ENCODE peak calls at places on chromosomes 13 and 19, in five cellular contexts. One of them, this sample, is unnamed.

GRCh38 chr13:30690282-30691188 is 44.8 kb upstream of the ALOX5AP start:
- DNase-seq in EH: peak
- DNase-seq in GM23248: peak
- DNase-seq in GM06990: peak
- DNase-seq in kidney tubule cell: peak
- DNase-seq in this sample: peak

GRCh38 chr13:79282976-79283375 is 123.1 kb downstream of the RBM26 start:
- DNase-seq in EH: no peak
- DNase-seq in GM23248: no peak
- DNase-seq in GM06990: no peak
- DNase-seq in kidney tubule cell: no peak
- DNase-seq in this sample: no peak

GRCh38 chr19:32053366-32053765 is 292.0 kb upstream of the ZNF507 start:
- DNase-seq in EH: no peak
- DNase-seq in GM23248: no peak
- DNase-seq in GM06990: no peak
- DNase-seq in kidney tubule cell: no peak
- DNase-seq in this sample: no peak

GRCh38 chr13:91101436-91101835 is 246.1 kb upstream of the MIR17HG start:
- DNase-seq in EH: no peak
- DNase-seq in GM23248: no peak
- DNase-seq in GM06990: no peak
- DNase-seq in kidney tubule cell: no peak
- DNase-seq in this sample: no peak

GRCh38 chr19:49098795-49099194 is 13.5 kb downstream of the SNRNP70 start:
- DNase-seq in EH: no peak
- DNase-seq in GM23248: no peak
- DNase-seq in GM06990: no peak
- DNase-seq in kidney tubule cell: no peak
- DNase-seq in this sample: no peak

GRCh38 chr13:29908917-29909755 is 58.7 kb upstream of the UBL3 start:
- DNase-seq in EH: no peak
- DNase-seq in GM23248: peak
- DNase-seq in GM06990: no peak
- DNase-seq in kidney tubule cell: no peak
- DNase-seq in this sample: no peak

GRCh38 chr19:55156202-55157063 is 1.1 kb downstream of the TNNI3 start:
- DNase-seq in EH: peak
- DNase-seq in GM23248: peak
- DNase-seq in GM06990: no peak
- DNase-seq in kidney tubule cell: peak
- DNase-seq in this sample: no peak

GRCh38 chr19:1513492-1514294 is 874 bp upstream of the ADAMTSL5 start:
- DNase-seq in EH: peak
- DNase-seq in GM23248: peak
- DNase-seq in GM06990: peak
- DNase-seq in kidney tubule cell: peak
- DNase-seq in this sample: no peak

GRCh38 chr19:35742121-35742724 is at the start of gene IGFLR1:
- DNase-seq in EH: no peak
- DNase-seq in GM23248: no peak
- DNase-seq in GM06990: peak
- DNase-seq in kidney tubule cell: no peak
- DNase-seq in this sample: no peak

GRCh38 chr19:37304190-37304883 is 66.6 kb upstream of the ZNF527 start:
- DNase-seq in EH: no peak
- DNase-seq in GM23248: no peak
- DNase-seq in GM06990: no peak
- DNase-seq in kidney tubule cell: peak
- DNase-seq in this sample: no peak

GRCh38 chr13:24654741-24655140 is 25.5 kb upstream of the ATP12A start:
- DNase-seq in EH: no peak
- DNase-seq in GM23248: peak
- DNase-seq in GM06990: no peak
- DNase-seq in kidney tubule cell: no peak
- DNase-seq in this sample: no peak

GRCh38 chr19:47729799-47730520 is 15.4 kb upstream of the NOP53 start:
- DNase-seq in EH: no peak
- DNase-seq in GM23248: peak
- DNase-seq in GM06990: no peak
- DNase-seq in kidney tubule cell: peak
- DNase-seq in this sample: no peak

GRCh38 chr13:101751488-101751887 is 299.0 kb downstream of the ITGBL1 start:
- DNase-seq in EH: peak
- DNase-seq in GM23248: peak
- DNase-seq in GM06990: no peak
- DNase-seq in kidney tubule cell: peak
- DNase-seq in this sample: peak

GRCh38 chr13:22126433-22127021 is 455.7 kb downstream of the FGF9 start:
- DNase-seq in EH: no peak
- DNase-seq in GM23248: no peak
- DNase-seq in GM06990: no peak
- DNase-seq in kidney tubule cell: no peak
- DNase-seq in this sample: no peak